ENCODE peak calls at places on chromosome 15, in four cellular contexts. A is HepG2, C is A549, E is K562. D is an unnamed sample.

GRCh38 chr15:40420071-40420713 is 14.6 kb downstream of the IVD start:
- DNase-seq in A (no peak), E (no peak), C (no peak), D (no peak)

GRCh38 chr15:84606653-84607120 is 5.9 kb downstream of the ZSCAN2 start:
- DNase-seq in E (no peak), C (no peak), A (peak), D (no peak)

GRCh38 chr15:90189781-90190467 is 11.2 kb upstream of the SEMA4B start:
- DNase-seq in A (no peak), C (no peak), E (peak), D (no peak)

GRCh38 chr15:82043130-82043673 is 2.6 kb downstream of the MEX3B start:
- DNase-seq in A (no peak), C (no peak), E (no peak), D (no peak)

GRCh38 chr15:89492111-89492641 is 4.2 kb downstream of the RHCG start:
- DNase-seq in C (peak), E (peak), A (no peak), D (no peak)

GRCh38 chr15:31379577-31379976 is 52.9 kb downstream of the KLF13 start:
- DNase-seq in C (no peak), A (no peak), E (no peak), D (no peak)

GRCh38 chr15:73031648-73032047 is 20.6 kb upstream of the NEO1 start:
- DNase-seq in C (no peak), A (no peak), E (no peak), D (no peak)

GRCh38 chr15:69595009-69595825 is 142.6 kb downstream of the RPLP1 start:
- DNase-seq in A (no peak), C (no peak), E (no peak), D (no peak)

GRCh38 chr15:53297828-53298227 is 461.6 kb downstream of the WDR72 start:
- DNase-seq in C (no peak), A (peak), E (no peak), D (no peak)

GRCh38 chr15:48954538-48954937 is 9.2 kb downstream of the SHC4 start:
- DNase-seq in E (no peak), A (no peak), C (no peak), D (no peak)

GRCh38 chr15:29911705-29912104 is 89.4 kb upstream of the TJP1 start:
- DNase-seq in C (no peak), A (no peak), E (no peak), D (no peak)

GRCh38 chr15:90097475-90097874 is 4.8 kb downstream of the IDH2 start:
- DNase-seq in C (no peak), A (no peak), E (no peak), D (peak)

GRCh38 chr15:63203451-63204090 is 14.2 kb downstream of the RAB8B start:
- DNase-seq in A (no peak), E (peak), C (no peak), D (no peak)

GRCh38 chr15:99126195-99126594 is 21.3 kb downstream of the SYNM start:
- DNase-seq in E (no peak), C (no peak), A (no peak), D (no peak)

GRCh38 chr15:92682772-92683510 is 27.4 kb upstream of the FAM174B start:
- DNase-seq in C (no peak), E (no peak), A (no peak), D (no peak)
- TF ChIP-seq POLR2AphosphoS2 in C (no peak), E (no peak), A (no peak), D (no peak)

GRCh38 chr15:38814891-38815290 is 250.3 kb upstream of the RASGRP1 start:
- DNase-seq in A (no peak), C (no peak), E (no peak), D (no peak)

GRCh38 chr15:38823272-38823671 is 258.7 kb upstream of the RASGRP1 start:
- DNase-seq in E (no peak), A (no peak), C (no peak), D (no peak)

GRCh38 chr15:38819343-38819858 is 254.8 kb upstream of the RASGRP1 start:
- DNase-seq in A (no peak), E (no peak), C (no peak), D (no peak)

GRCh38 chr15:38818156-38818745 is 253.6 kb upstream of the RASGRP1 start:
- DNase-seq in E (no peak), A (no peak), C (no peak), D (no peak)

DNA sequence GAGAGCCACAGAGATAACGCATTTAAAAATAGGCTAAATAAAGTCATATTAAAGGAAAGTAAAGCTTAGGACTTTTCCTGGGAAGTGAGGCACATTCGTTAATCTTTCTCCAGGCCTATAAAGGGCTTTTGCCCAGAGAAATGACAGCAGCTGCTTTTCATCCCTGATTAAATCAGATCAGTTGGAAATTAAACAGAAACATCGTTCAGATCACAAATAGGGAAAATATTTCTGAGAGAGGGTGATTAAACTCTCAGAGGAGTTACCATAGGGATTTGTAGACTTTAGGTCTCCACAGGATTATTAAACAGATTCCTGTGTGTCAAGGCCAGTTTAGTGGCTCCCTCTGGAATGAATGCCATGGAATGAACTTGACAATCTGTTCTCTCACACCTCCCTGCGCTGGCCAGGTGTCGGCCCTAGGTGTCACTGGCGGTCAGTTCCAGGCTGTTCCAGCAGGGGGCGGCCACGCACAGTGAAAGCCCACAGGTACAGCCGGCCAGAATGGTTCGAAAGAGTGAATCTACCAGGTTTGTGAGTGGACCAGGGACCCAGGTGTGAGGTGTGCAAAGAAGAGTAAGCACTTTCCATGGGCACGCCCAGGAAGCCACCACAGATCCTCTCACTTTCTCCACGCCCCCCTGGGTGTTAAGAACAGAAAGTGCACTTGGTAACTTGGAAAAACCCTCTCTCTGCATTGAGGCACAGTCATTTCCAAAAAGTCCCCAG is 253.0 kb upstream of the RASGRP1 start:
- DNase-seq in A (peak), E (peak), C (peak), D (peak)
- TF ChIP-seq POLR2AphosphoS2 in A (no peak), E (no peak), C (no peak), D (no peak)

GRCh38 chr15:80695099-80695910 is at the start of gene ABHD17C:
- DNase-seq in C (peak), A (peak), E (peak), D (no peak)

GRCh38 chr15:80694624-80695098 is 449 bp upstream of the ABHD17C start:
- DNase-seq in A (no peak), C (peak), E (no peak), D (no peak)

GRCh38 chr15:80693682-80694623 is 1.2 kb upstream of the ABHD17C start:
- DNase-seq in E (no peak), C (peak), A (no peak), D (no peak)

GRCh38 chr15:80697316-80697715 is 2.2 kb downstream of the ABHD17C start:
- DNase-seq in C (no peak), A (no peak), E (no peak), D (no peak)

DNA sequence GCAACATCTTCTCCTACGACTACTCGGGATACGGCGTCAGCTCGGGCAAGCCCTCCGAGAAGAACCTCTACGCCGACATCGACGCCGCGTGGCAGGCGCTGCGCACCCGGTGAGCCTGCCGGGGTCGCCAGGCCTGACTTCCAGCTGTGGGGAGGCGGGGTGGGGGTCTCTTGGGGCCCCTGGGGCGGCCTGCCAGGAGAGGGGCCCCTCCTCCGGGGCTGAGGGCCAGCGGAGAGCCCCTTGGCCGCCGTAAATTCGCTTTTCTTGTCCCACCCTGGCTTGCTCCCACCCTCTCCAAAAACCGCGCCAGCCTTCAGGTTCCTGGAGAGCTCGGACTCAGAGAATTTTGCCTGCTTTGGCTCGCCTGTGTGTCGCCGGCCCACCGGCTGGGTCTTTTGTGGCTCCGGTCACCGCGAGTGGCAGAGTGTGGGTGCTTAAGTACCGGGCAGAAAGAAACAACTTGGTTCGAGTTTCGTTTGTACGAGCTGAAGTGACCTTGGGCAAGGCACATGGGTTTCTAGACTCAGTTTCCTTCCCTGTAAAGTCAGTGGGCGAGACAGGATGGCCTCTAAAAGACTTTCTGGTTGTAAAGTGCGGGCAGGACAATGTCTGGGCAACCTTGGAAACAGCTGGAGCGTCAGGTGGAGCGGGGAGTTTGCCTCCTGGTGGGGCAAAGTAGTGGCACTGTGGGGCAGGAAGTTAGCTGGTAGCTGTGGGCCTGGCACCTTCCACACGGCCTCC is 971 bp downstream of the ABHD17C start:
- DNase-seq in E (no peak), C (peak), A (peak), D (no peak)
- TF ChIP-seq POLR2AphosphoS2 in E (no peak), C (no peak), A (no peak), D (no peak)

DNA sequence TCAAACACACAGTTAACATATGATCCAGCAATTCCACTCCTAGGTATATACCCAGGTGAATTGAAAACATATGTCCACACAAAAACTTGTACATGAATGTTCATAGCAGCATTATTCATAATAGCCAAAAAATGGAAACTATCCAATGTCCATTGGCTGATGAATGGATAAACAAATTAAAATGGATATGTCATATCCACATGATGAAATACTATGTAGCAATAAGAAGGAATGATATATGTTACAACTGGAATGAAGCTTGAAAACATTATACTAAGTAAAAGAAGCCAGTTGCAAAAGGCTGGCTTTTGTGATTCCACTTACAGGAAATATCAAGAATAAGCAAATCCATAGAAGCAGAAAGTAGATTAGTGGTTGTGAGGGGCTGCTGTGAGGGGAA is 33.7 kb downstream of the BNC1 start:
- DNase-seq in A (no peak), E (no peak), C (no peak), D (no peak)
- TF ChIP-seq POLR2AphosphoS2 in A (no peak), E (no peak), C (no peak), D (no peak)

GRCh38 chr15:37135225-37135624 is 34.9 kb upstream of the MEIS2 start:
- DNase-seq in E (peak), A (no peak), C (no peak), D (no peak)
- TF ChIP-seq POLR2AphosphoS2 in E (no peak), A (no peak), C (no peak), D (no peak)

DNA sequence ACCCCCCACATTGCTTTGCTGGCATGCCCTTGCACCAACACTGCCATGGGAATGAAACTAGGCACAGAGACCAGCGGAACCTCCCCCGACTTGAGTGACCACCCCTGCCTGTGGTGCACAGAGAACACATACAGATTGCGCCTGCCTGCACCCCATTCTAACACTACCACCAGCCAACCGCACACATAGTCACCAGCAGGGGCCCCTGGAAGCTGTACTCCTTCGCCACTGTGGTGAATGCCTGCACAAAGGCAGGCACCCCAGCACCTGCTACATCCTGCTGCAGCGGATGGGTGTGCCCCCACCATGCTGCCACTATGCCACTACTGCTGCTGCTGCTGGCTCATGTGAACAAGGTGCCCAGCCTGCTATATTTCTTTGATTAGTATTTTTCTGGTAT is 27.4 kb upstream of the DNAAF4 start:
- DNase-seq in A (no peak), E (no peak), C (no peak), D (no peak)
- TF ChIP-seq POLR2AphosphoS2 in A (no peak), E (no peak), C (no peak), D (no peak)

GRCh38 chr15:67927501-67928156 is 87.8 kb upstream of the RNU6-1 start:
- DNase-seq in C (no peak), E (no peak), A (no peak), D (no peak)
- TF ChIP-seq POLR2AphosphoS2 in C (no peak), E (no peak), A (no peak), D (no peak)

GRCh38 chr15:100863406-100864198 is 16.0 kb upstream of the ALDH1A3 start:
- DNase-seq in A (no peak), C (no peak), E (no peak), D (no peak)
- TF ChIP-seq POLR2AphosphoS2 in A (no peak), C (no peak), E (no peak), D (no peak)

GRCh38 chr15:22232675-22233074 is 152.3 kb downstream of the OR4M2 start:
- DNase-seq in C (no peak), E (no peak), A (no peak), D (no peak)
- TF ChIP-seq POLR2AphosphoS2 in C (no peak), E (no peak), A (no peak), D (no peak)